ENCODE peak calls at places on chromosomes 2 and 18, in six cellular contexts. E is activated naive CD8-positive, alpha-beta T cell treated with anti-CD3 and anti-CD28 coated beads, Interleukin-2, amount 50 U/mL, for 24 hours; M is M059J; Y is caudate nucleus; I is NCI-H1105; X is NCI-H460. W is an unnamed sample.

GRCh38 chr18:37393945-37394609 is 171.5 kb downstream of the CELF4 start:
- DNase-seq in E (no peak), M (peak; percentile 96), Y (peak; percentile 75), I (peak; percentile 84), X (peak; percentile 14), W (peak; percentile 32)

GRCh38 chr2:196234672-196235071 is 63.3 kb upstream of the STK17B start:
- DNase-seq in E (peak; percentile 64), M (peak; percentile 89), Y (no peak), I (no peak), X (no peak), W (peak; percentile 15)

GRCh38 chr2:221486106-221486505 is 86.0 kb downstream of the EPHA4 start:
- DNase-seq in E (no peak), M (no peak), Y (no peak), I (no peak), X (no peak), W (no peak)

GRCh38 chr2:236857781-236858180 is 227.9 kb upstream of the COPS8 start:
- DNase-seq in E (no peak), M (no peak), Y (no peak), I (no peak), X (no peak), W (no peak)

GRCh38 chr18:5068856-5069255 is 128.2 kb downstream of the AKAIN1 start:
- DNase-seq in E (no peak), M (no peak), Y (no peak), I (no peak), X (no peak), W (no peak)

GRCh38 chr2:122863516-122863915 is 1108.1 kb downstream of the TSN start:
- DNase-seq in E (no peak), M (no peak), Y (no peak), I (no peak), X (no peak), W (no peak)

GRCh38 chr2:126657146-126657635 is 1.2 kb downstream of the GYPC start:
- DNase-seq in E (peak; percentile 66), M (peak; percentile 84), Y (no peak), I (no peak), X (no peak), W (peak; percentile 85)

GRCh38 chr2:196413821-196414274 is 225.7 kb upstream of the CCDC150 start:
- DNase-seq in E (no peak), M (no peak), Y (peak; percentile 6), I (no peak), X (no peak), W (no peak)

GRCh38 chr2:191204443-191204842 is 40.8 kb upstream of the MYO1B start:
- DNase-seq in E (no peak), M (no peak), Y (no peak), I (no peak), X (no peak), W (no peak)

GRCh38 chr2:216633616-216634316 is 546 bp downstream of the IGFBP2 start:
- DNase-seq in E (peak; percentile 12), M (peak; percentile 23), Y (no peak), I (peak; percentile 34), X (no peak), W (no peak)

GRCh38 chr2:15640291-15640711 is 48.6 kb downstream of the DDX1 start:
- DNase-seq in E (no peak), M (peak; percentile 75), Y (no peak), I (no peak), X (no peak), W (peak; percentile 80)

GRCh38 chr18:26894006-26894405 is 28.5 kb upstream of the AQP4 start:
- DNase-seq in E (no peak), M (no peak), Y (no peak), I (no peak), X (no peak), W (no peak)

GRCh38 chr2:168424112-168424951 is 31.7 kb upstream of the CERS6 start:
- DNase-seq in E (no peak), M (peak; percentile 4), Y (no peak), I (no peak), X (peak; percentile 26), W (peak; percentile 8)

GRCh38 chr2:151760139-151760650 is 25.9 kb upstream of the NEB start:
- DNase-seq in E (no peak), M (no peak), Y (no peak), I (no peak), X (no peak), W (no peak)

GRCh38 chr2:176270100-176270750 is 983 bp downstream of the MTX2 start:
- DNase-seq in E (no peak), M (peak; percentile 20), Y (no peak), I (no peak), X (no peak), W (no peak)

GRCh38 chr2:206112108-206112507 is 26.1 kb upstream of the INO80D start:
- DNase-seq in E (no peak), M (peak; percentile 3), Y (no peak), I (no peak), X (no peak), W (no peak)

GRCh38 chr18:51028201-51028805 is 1.7 kb upstream of the SMAD4 start:
- DNase-seq in E (no peak), M (peak; percentile 25), Y (no peak), I (no peak), X (no peak), W (peak; percentile 52)

GRCh38 chr2:171531291-171531690 is 9.0 kb downstream of the CYBRD1 start:
- DNase-seq in E (no peak), M (peak; percentile 71), Y (no peak), I (no peak), X (no peak), W (peak; percentile 68)

GRCh38 chr18:74219056-74219455 is 70.7 kb downstream of the TIMM21 start:
- DNase-seq in E (no peak), M (no peak), Y (no peak), I (no peak), X (peak; percentile 70), W (peak; percentile 67)

GRCh38 chr2:119224391-119224972 is 848 bp downstream of the STEAP3 start:
- DNase-seq in E (no peak), M (no peak), Y (no peak), I (no peak), X (no peak), W (no peak)

GRCh38 chr18:48909721-48910120 is 41.0 kb downstream of the SMAD7 start:
- DNase-seq in E (no peak), M (no peak), Y (no peak), I (no peak), X (no peak), W (no peak)

GRCh38 chr2:25168256-25169072 is at the start of gene POMC:
- DNase-seq in E (peak; percentile 25), M (peak; percentile 24), Y (no peak), I (peak; percentile 32), X (no peak), W (no peak)

GRCh38 chr2:68774569-68775271 is 40.1 kb downstream of the ARHGAP25 start:
- DNase-seq in E (peak; percentile 76), M (peak; percentile 4), Y (no peak), I (no peak), X (no peak), W (no peak)

GRCh38 chr2:232255033-232255432 is 123.5 kb upstream of the ALPP start:
- DNase-seq in E (no peak), M (no peak), Y (no peak), I (no peak), X (no peak), W (no peak)

GRCh38 chr2:71889991-71890684 is 257.5 kb downstream of the CYP26B1 start:
- DNase-seq in E (no peak), M (peak; percentile 90), Y (no peak), I (no peak), X (no peak), W (peak; percentile 93)

GRCh38 chr2:188238386-188238785 is 53.3 kb upstream of the GULP1 start:
- DNase-seq in E (no peak), M (no peak), Y (no peak), I (no peak), X (no peak), W (no peak)

GRCh38 chr18:8608795-8609673 is at the start of gene RAB12:
- DNase-seq in E (peak; percentile 89), M (peak; percentile 71), Y (peak; percentile 75), I (peak; percentile 28), X (peak; percentile 73), W (peak; percentile 75)

GRCh38 chr2:88055049-88055435 is 541 bp downstream of the KRCC1 start:
- DNase-seq in E (no peak), M (peak; percentile 15), Y (no peak), I (no peak), X (no peak), W (peak; percentile 17)

GRCh38 chr18:34509879-34510586 is 200.1 kb upstream of the DTNA start:
- DNase-seq in E (no peak), M (no peak), Y (no peak), I (no peak), X (no peak), W (no peak)

GRCh38 chr2:60882971-60883753 is 1.8 kb downstream of the REL start:
- DNase-seq in E (peak; percentile 40), M (peak; percentile 21), Y (no peak), I (no peak), X (no peak), W (peak; percentile 39)

GRCh38 chr2:22737144-22737543 is 647.8 kb upstream of the KLHL29 start:
- DNase-seq in E (no peak), M (no peak), Y (no peak), I (no peak), X (no peak), W (no peak)

GRCh38 chr2:136118819-136119716 is 1.1 kb upstream of the CXCR4 start:
- DNase-seq in E (peak; percentile 86), M (no peak), Y (no peak), I (peak; percentile 75), X (no peak), W (no peak)

GRCh38 chr2:186842373-186842772 is 6.6 kb downstream of the ZSWIM2 start:
- DNase-seq in E (no peak), M (no peak), Y (no peak), I (no peak), X (no peak), W (no peak)

GRCh38 chr2:112795720-112796119 is 11.4 kb upstream of the IL1A start:
- DNase-seq in E (no peak), M (no peak), Y (no peak), I (no peak), X (no peak), W (no peak)

GRCh38 chr2:109129356-109129920 is 433 bp downstream of the SH3RF3 start:
- DNase-seq in E (peak; percentile 42), M (peak; percentile 42), Y (no peak), I (no peak), X (no peak), W (peak; percentile 41)

GRCh38 chr2:44930274-44930826 is 11.2 kb upstream of the SIX3 start:
- DNase-seq in E (no peak), M (no peak), Y (no peak), I (no peak), X (no peak), W (no peak)

GRCh38 chr18:42072407-42072806 is 117.4 kb downstream of the PIK3C3 start:
- DNase-seq in E (no peak), M (no peak), Y (no peak), I (no peak), X (no peak), W (no peak)

GRCh38 chr2:231181848-231182247 is 16.6 kb upstream of the ARMC9 start:
- DNase-seq in E (no peak), M (peak; percentile 89), Y (no peak), I (no peak), X (no peak), W (peak; percentile 68)

GRCh38 chr2:129803067-129803466 is 176.4 kb upstream of the RAB6C start:
- DNase-seq in E (no peak), M (no peak), Y (no peak), I (no peak), X (no peak), W (peak; percentile 4)

GRCh38 chr2:189267925-189268579 is 88.5 kb upstream of the COL5A2 start:
- DNase-seq in E (no peak), M (peak; percentile 60), Y (no peak), I (no peak), X (no peak), W (no peak)

W was measured in MCF 10A.